ENCODE peak calls at places on chromosome 5, in four cellular contexts. One of them, this sample, is unnamed.

GRCh38 chr5:82601085-82601484 is 322.9 kb upstream of the RPS23 start:
- DNase-seq in brain microvascular endothelial cell: no peak
- DNase-seq in psoas muscle: no peak
- DNase-seq in ovary: no peak
- DNase-seq in this sample: no peak

GRCh38 chr5:154205441-154206117 is 15.0 kb downstream of the GALNT10 start:
- DNase-seq in psoas muscle: no peak
- DNase-seq in ovary: no peak
- DNase-seq in brain microvascular endothelial cell: peak; percentile 55
- DNase-seq in this sample: no peak

GRCh38 chr5:151937851-151938250 is 13.2 kb upstream of the GLRA1 start:
- DNase-seq in psoas muscle: no peak
- DNase-seq in ovary: no peak
- DNase-seq in brain microvascular endothelial cell: no peak
- DNase-seq in this sample: no peak

GRCh38 chr5:113059232-113059805 is 82.7 kb downstream of the DCP2 start:
- DNase-seq in ovary: peak; percentile 26
- DNase-seq in psoas muscle: no peak
- DNase-seq in brain microvascular endothelial cell: no peak
- DNase-seq in this sample: no peak

GRCh38 chr5:166942948-166943347 is 1348.5 kb upstream of the WWC1 start:
- DNase-seq in ovary: no peak
- DNase-seq in brain microvascular endothelial cell: no peak
- DNase-seq in psoas muscle: no peak
- DNase-seq in this sample: no peak

GRCh38 chr5:144460608-144461007 is 289.9 kb downstream of the KCTD16 start:
- DNase-seq in ovary: no peak
- DNase-seq in brain microvascular endothelial cell: no peak
- DNase-seq in psoas muscle: no peak
- DNase-seq in this sample: no peak

GRCh38 chr5:60843693-60844428 is at the start of gene ELOVL7:
- DNase-seq in ovary: peak; percentile 35
- DNase-seq in psoas muscle: peak; percentile 67
- DNase-seq in brain microvascular endothelial cell: no peak
- DNase-seq in this sample: peak; percentile 39

GRCh38 chr5:150510460-150511263 is 2.7 kb downstream of the NDST1 start:
- DNase-seq in ovary: no peak
- DNase-seq in psoas muscle: peak; percentile 21
- DNase-seq in brain microvascular endothelial cell: no peak
- DNase-seq in this sample: no peak

GRCh38 chr5:95417971-95418370 is 26.8 kb downstream of the FAM81B start:
- DNase-seq in brain microvascular endothelial cell: no peak
- DNase-seq in ovary: no peak
- DNase-seq in psoas muscle: no peak
- DNase-seq in this sample: peak; percentile 34

GRCh38 chr5:115585265-115585664 is 17.0 kb downstream of the TICAM2 start:
- DNase-seq in ovary: no peak
- DNase-seq in psoas muscle: no peak
- DNase-seq in brain microvascular endothelial cell: no peak
- DNase-seq in this sample: no peak

GRCh38 chr5:126469925-126470324 is 46.7 kb downstream of the GRAMD2B start:
- DNase-seq in brain microvascular endothelial cell: no peak
- DNase-seq in ovary: no peak
- DNase-seq in psoas muscle: no peak
- DNase-seq in this sample: no peak
- H3K27ac ChIP-seq in brain microvascular endothelial cell: no peak overlapping the region
- H3K27ac ChIP-seq in ovary: no peak overlapping the region
- H3K27ac ChIP-seq in psoas muscle: no peak overlapping the region
- H3K27ac ChIP-seq in this sample: peak overlapping the region; percentile 80

GRCh38 chr5:16502866-16503265 is 37.3 kb upstream of the ZNF622 start:
- DNase-seq in brain microvascular endothelial cell: no peak
- DNase-seq in psoas muscle: no peak
- DNase-seq in ovary: no peak
- DNase-seq in this sample: no peak
- H3K27ac ChIP-seq in brain microvascular endothelial cell: no peak overlapping the region
- H3K27ac ChIP-seq in psoas muscle: peak overlapping the region; percentile 95
- H3K27ac ChIP-seq in ovary: no peak overlapping the region
- H3K27ac ChIP-seq in this sample: no peak overlapping the region

GRCh38 chr5:178205749-178206047 is 1.4 kb downstream of the HNRNPAB start:
- DNase-seq in psoas muscle: no peak
- DNase-seq in ovary: no peak
- DNase-seq in brain microvascular endothelial cell: no peak
- DNase-seq in this sample: no peak
- H3K27ac ChIP-seq in psoas muscle: peak overlapping the region; percentile 96
- H3K27ac ChIP-seq in ovary: no peak overlapping the region
- H3K27ac ChIP-seq in brain microvascular endothelial cell: no peak overlapping the region
- H3K27ac ChIP-seq in this sample: peak overlapping the region; percentile 82

GRCh38 chr5:84406111-84406510 is 21.4 kb upstream of the EDIL3 start:
- DNase-seq in ovary: no peak
- DNase-seq in psoas muscle: no peak
- DNase-seq in brain microvascular endothelial cell: no peak
- DNase-seq in this sample: no peak

DNA sequence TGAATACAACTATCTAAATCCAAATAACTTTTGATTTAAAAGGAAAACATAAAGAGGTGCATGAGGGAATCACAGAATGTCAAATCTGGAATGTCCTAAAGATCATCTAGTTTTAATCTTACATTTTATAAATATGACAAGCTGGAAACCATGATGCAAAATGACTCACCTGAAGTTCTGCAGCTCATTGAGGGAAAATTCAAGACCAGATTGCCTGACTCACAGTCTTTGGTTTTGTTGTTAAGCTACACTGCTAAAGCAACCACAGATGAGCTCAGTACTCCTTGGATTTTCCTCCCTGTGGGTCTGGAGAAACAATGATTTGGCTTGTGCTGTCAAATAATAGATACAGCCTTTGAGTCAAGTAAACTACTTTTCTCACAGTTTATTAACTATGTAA is 19.1 kb upstream of the EDIL3 start:
- DNase-seq in brain microvascular endothelial cell: peak; percentile 96
- DNase-seq in ovary: no peak
- DNase-seq in psoas muscle: no peak
- DNase-seq in this sample: peak; percentile 69
- H3K27ac ChIP-seq in brain microvascular endothelial cell: peak overlapping the region; percentile 63
- H3K27ac ChIP-seq in ovary: no peak overlapping the region
- H3K27ac ChIP-seq in psoas muscle: no peak overlapping the region
- H3K27ac ChIP-seq in this sample: no peak overlapping the region

GRCh38 chr5:62315376-62316049 is 9.5 kb downstream of the KIF2A start:
- DNase-seq in ovary: no peak
- DNase-seq in brain microvascular endothelial cell: no peak
- DNase-seq in psoas muscle: no peak
- DNase-seq in this sample: no peak
- H3K27ac ChIP-seq in ovary: no peak overlapping the region
- H3K27ac ChIP-seq in brain microvascular endothelial cell: no peak overlapping the region
- H3K27ac ChIP-seq in psoas muscle: no peak overlapping the region
- H3K27ac ChIP-seq in this sample: peak overlapping the region; percentile 66

GRCh38 chr5:124021066-124021641 is 509.2 kb downstream of the CSNK1G3 start:
- DNase-seq in brain microvascular endothelial cell: no peak
- DNase-seq in psoas muscle: no peak
- DNase-seq in ovary: no peak
- DNase-seq in this sample: no peak

GRCh38 chr5:124027441-124027840 is 515.5 kb downstream of the CSNK1G3 start:
- DNase-seq in ovary: no peak
- DNase-seq in brain microvascular endothelial cell: no peak
- DNase-seq in psoas muscle: no peak
- DNase-seq in this sample: no peak

GRCh38 chr5:124025306-124025705 is 513.3 kb downstream of the CSNK1G3 start:
- DNase-seq in brain microvascular endothelial cell: no peak
- DNase-seq in psoas muscle: no peak
- DNase-seq in ovary: no peak
- DNase-seq in this sample: no peak

GRCh38 chr5:124022966-124023365 is 511.0 kb downstream of the CSNK1G3 start:
- DNase-seq in ovary: no peak
- DNase-seq in brain microvascular endothelial cell: no peak
- DNase-seq in psoas muscle: no peak
- DNase-seq in this sample: no peak
- H3K27ac ChIP-seq in ovary: no peak overlapping the region
- H3K27ac ChIP-seq in brain microvascular endothelial cell: no peak overlapping the region
- H3K27ac ChIP-seq in psoas muscle: no peak overlapping the region
- H3K27ac ChIP-seq in this sample: no peak overlapping the region

GRCh38 chr5:39213437-39214207 is 5.7 kb downstream of the FYB1 start:
- DNase-seq in psoas muscle: no peak
- DNase-seq in ovary: no peak
- DNase-seq in brain microvascular endothelial cell: no peak
- DNase-seq in this sample: no peak

GRCh38 chr5:39214912-39215709 is 4.3 kb downstream of the FYB1 start:
- DNase-seq in brain microvascular endothelial cell: no peak
- DNase-seq in psoas muscle: no peak
- DNase-seq in ovary: no peak
- DNase-seq in this sample: no peak

GRCh38 chr5:39216621-39217020 is 2.7 kb downstream of the FYB1 start:
- DNase-seq in ovary: no peak
- DNase-seq in psoas muscle: no peak
- DNase-seq in brain microvascular endothelial cell: no peak
- DNase-seq in this sample: no peak

GRCh38 chr5:39217365-39218281 is 1.7 kb downstream of the FYB1 start:
- DNase-seq in psoas muscle: peak; percentile 83
- DNase-seq in ovary: peak; percentile 67
- DNase-seq in brain microvascular endothelial cell: peak; percentile 79
- DNase-seq in this sample: peak; percentile 45

GRCh38 chr5:39215857-39216256 is 3.5 kb downstream of the FYB1 start:
- DNase-seq in psoas muscle: no peak
- DNase-seq in brain microvascular endothelial cell: no peak
- DNase-seq in ovary: no peak
- DNase-seq in this sample: no peak
- H3K27ac ChIP-seq in psoas muscle: no peak overlapping the region
- H3K27ac ChIP-seq in brain microvascular endothelial cell: no peak overlapping the region
- H3K27ac ChIP-seq in ovary: no peak overlapping the region
- H3K27ac ChIP-seq in this sample: no peak overlapping the region

DNA sequence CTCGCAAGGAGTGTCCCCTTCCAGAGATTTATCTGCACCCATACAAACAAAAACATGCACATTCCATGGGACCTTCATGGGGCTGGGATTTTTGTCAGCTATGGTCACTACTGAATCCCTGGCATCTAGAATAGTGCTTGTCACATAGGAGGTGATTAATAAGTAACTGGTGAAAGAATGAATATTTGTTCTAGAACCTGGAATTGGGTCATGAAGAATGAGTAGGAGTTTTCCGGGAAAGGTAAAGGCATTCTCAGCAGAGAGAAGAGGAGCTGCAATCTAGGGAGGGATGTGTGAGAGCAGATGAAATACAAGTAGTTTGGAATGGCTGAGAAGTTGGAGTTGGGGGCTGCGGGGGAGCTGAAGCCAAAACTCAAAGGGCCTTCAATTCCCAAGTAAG is 2.8 kb upstream of the LMAN2 start:
- DNase-seq in psoas muscle: no peak
- DNase-seq in ovary: no peak
- DNase-seq in brain microvascular endothelial cell: no peak
- DNase-seq in this sample: no peak
- H3K27ac ChIP-seq in psoas muscle: no peak overlapping the region
- H3K27ac ChIP-seq in ovary: no peak overlapping the region
- H3K27ac ChIP-seq in brain microvascular endothelial cell: no peak overlapping the region
- H3K27ac ChIP-seq in this sample: no peak overlapping the region

GRCh38 chr5:67659288-67659687 is 462.7 kb upstream of the CD180 start:
- DNase-seq in brain microvascular endothelial cell: no peak
- DNase-seq in psoas muscle: no peak
- DNase-seq in ovary: no peak
- DNase-seq in this sample: no peak
- H3K27ac ChIP-seq in brain microvascular endothelial cell: no peak overlapping the region
- H3K27ac ChIP-seq in psoas muscle: no peak overlapping the region
- H3K27ac ChIP-seq in ovary: no peak overlapping the region
- H3K27ac ChIP-seq in this sample: no peak overlapping the region

GRCh38 chr5:6711409-6712135 is 1.7 kb upstream of the TENT4A start:
- DNase-seq in psoas muscle: no peak
- DNase-seq in brain microvascular endothelial cell: no peak
- DNase-seq in ovary: no peak
- DNase-seq in this sample: no peak
- H3K27ac ChIP-seq in psoas muscle: peak overlapping the region; percentile 99
- H3K27ac ChIP-seq in brain microvascular endothelial cell: peak overlapping the region; percentile 74
- H3K27ac ChIP-seq in ovary: no peak overlapping the region
- H3K27ac ChIP-seq in this sample: peak overlapping the region; percentile 95